ENCODE peak calls at places on chromosomes 2 and 18, in four cellular contexts. E is H9, Z is mesenchymal stem cell, D is H1. U is an unnamed sample.

GRCh38 chr2:191643425-191643824 is 34.5 kb upstream of the NABP1 start:
- DNase-seq in D (no peak), Z (no peak), E (no peak), U (no peak)

GRCh38 chr2:24337958-24338357 is 22.4 kb downstream of the ITSN2 start:
- DNase-seq in D (no peak), E (no peak), Z (no peak), U (no peak)

GRCh38 chr2:128469203-128469602 is 150.5 kb upstream of the HS6ST1 start:
- DNase-seq in D (peak), E (peak), Z (no peak), U (no peak)

GRCh38 chr18:12041561-12041960 is 52.1 kb upstream of the ANKRD62 start:
- DNase-seq in E (no peak), D (no peak), Z (peak), U (no peak)

GRCh38 chr2:52956766-52957165 is 810.8 kb upstream of the CHAC2 start:
- DNase-seq in E (no peak), Z (no peak), D (no peak), U (no peak)

GRCh38 chr2:36318547-36318946 is 37.0 kb upstream of the CRIM1 start:
- DNase-seq in D (no peak), E (no peak), Z (no peak), U (no peak)

GRCh38 chr18:79681484-79682387 is 2.1 kb downstream of the CTDP1 start:
- DNase-seq in E (no peak), D (no peak), Z (no peak), U (no peak)

GRCh38 chr2:138081225-138082073 is 117.2 kb downstream of the HNMT start:
- DNase-seq in Z (no peak), D (no peak), E (no peak), U (no peak)

GRCh38 chr2:168804214-168804613 is 1.8 kb downstream of the NOSTRIN start:
- DNase-seq in D (no peak), E (no peak), Z (no peak), U (no peak)

GRCh38 chr18:21163647-21164625 is 52.3 kb upstream of the ROCK1 start:
- DNase-seq in D (no peak), Z (peak), E (no peak), U (no peak)

GRCh38 chr2:71619230-71619741 is 165.9 kb downstream of the DYSF start:
- DNase-seq in Z (no peak), D (peak), E (peak), U (no peak)

GRCh38 chr2:75592028-75592427 is 31.3 kb upstream of the EVA1A start:
- DNase-seq in D (no peak), E (no peak), Z (peak), U (no peak)

GRCh38 chr2:57621984-57622383 is 424.6 kb upstream of the VRK2 start:
- DNase-seq in D (no peak), E (no peak), Z (no peak), U (no peak)

GRCh38 chr2:152486048-152486736 is 151.2 kb downstream of the FMNL2 start:
- DNase-seq in D (no peak), E (no peak), Z (peak), U (no peak)

GRCh38 chr2:147546109-147546508 is 298.7 kb upstream of the ACVR2A start:
- DNase-seq in Z (peak), E (no peak), D (no peak), U (no peak)

GRCh38 chr2:232349546-232349945 is 29.0 kb upstream of the ALPP start:
- DNase-seq in E (no peak), D (peak), Z (no peak), U (no peak)

GRCh38 chr2:179275280-179276013 is 10.8 kb upstream of the SESTD1 start:
- DNase-seq in Z (peak), E (no peak), D (no peak), U (no peak)

GRCh38 chr2:179274749-179275148 is 10.1 kb upstream of the SESTD1 start:
- DNase-seq in D (no peak), E (no peak), Z (peak), U (no peak)

GRCh38 chr2:179270689-179271088 is 6.1 kb upstream of the SESTD1 start:
- DNase-seq in Z (no peak), D (no peak), E (no peak), U (no peak)

GRCh38 chr2:179272406-179273192 is 8.0 kb upstream of the SESTD1 start:
- DNase-seq in E (no peak), Z (no peak), D (no peak), U (no peak)

DNA sequence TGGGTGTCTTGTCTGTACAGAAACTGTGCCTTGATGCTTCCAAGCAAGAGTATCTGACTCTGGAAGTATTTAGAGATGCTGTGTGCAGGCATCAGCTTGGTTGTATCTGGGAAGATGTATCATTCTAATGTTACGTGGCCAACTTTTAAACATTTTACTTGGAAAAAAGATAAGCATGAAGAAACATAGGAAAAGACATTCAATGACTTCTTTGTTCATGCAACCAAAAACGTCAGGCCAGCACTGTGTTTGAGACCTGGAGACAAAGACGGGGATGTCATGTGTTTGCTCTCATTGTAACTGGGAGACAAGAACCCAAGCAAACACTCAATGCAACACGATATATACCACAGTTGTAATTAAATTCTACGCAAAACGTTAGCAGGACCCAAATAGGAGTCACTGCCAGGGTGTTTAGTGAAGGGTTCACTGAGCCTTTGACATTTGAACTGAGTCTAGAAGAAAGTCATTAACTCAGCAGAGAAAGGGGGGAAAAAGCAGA is 8.9 kb upstream of the SESTD1 start:
- DNase-seq in Z (no peak), E (no peak), D (no peak), U (no peak)
- H2BK12ac ChIP-seq in Z (no peak), E (no peak), D (no peak), U (no peak)

GRCh38 chr2:48711343-48711742 is 44.2 kb downstream of the LHCGR start:
- DNase-seq in D (no peak), E (no peak), Z (no peak), U (no peak)

GRCh38 chr2:48712151-48712550 is 43.4 kb downstream of the LHCGR start:
- DNase-seq in E (no peak), Z (no peak), D (no peak), U (no peak)

GRCh38 chr2:48715042-48715899 is 40.3 kb downstream of the LHCGR start:
- DNase-seq in E (no peak), D (no peak), Z (no peak), U (no peak)

GRCh38 chr2:48714240-48714639 is 41.3 kb downstream of the LHCGR start:
- DNase-seq in D (no peak), E (no peak), Z (peak), U (no peak)

DNA sequence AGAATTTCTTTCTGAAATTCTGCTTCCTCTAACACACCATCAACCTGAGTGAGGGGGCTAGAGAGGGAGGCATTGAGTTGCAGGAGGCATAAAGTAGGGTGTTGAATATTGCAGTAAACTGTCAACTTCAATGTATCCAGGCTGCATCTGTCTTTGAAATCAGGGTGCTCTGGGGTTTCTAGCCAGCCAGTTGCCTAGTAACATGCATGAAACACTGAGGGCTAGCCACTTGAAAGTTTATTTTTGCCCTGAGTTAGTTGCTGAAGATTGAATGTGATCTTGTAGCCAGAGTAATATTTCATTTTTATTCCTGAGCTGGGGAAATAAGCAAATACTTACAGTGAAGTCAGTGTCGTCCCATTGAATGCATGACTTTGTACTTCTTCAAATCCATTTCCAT is 41.9 kb downstream of the LHCGR start:
- DNase-seq in E (no peak), D (no peak), Z (peak), U (no peak)
- H3K14ac ChIP-seq in E (no peak), D (no peak), Z (no peak), U (no peak)

GRCh38 chr2:38017836-38018235 is 58.1 kb downstream of the CYP1B1 start:
- DNase-seq in E (peak), D (no peak), Z (no peak), U (no peak)

GRCh38 chr2:38026846-38027245 is 49.1 kb downstream of the CYP1B1 start:
- DNase-seq in D (no peak), E (no peak), Z (no peak), U (no peak)

GRCh38 chr2:38016177-38016576 is 59.8 kb downstream of the CYP1B1 start:
- DNase-seq in E (no peak), D (no peak), Z (no peak), U (no peak)

DNA sequence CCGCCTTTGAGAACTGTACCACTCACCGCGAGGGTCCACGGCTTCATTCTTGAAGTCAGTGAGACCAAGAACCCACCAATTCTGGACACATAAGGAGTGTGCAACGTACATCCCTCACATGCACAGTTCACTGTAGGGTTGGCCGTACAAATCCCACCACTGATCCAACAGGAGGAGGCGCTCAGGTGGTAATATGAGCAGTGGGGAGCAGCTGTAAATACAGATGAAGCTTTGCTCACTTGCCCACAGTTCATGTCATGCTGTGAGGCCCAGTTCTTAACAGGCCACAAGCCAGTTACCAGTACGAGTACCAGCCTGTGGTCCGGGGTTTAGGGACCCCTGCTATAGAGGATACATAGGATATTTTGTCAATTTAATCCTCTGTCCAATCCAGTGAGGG is 54.4 kb downstream of the CYP1B1 start:
- DNase-seq in E (no peak), D (no peak), Z (no peak), U (no peak)
- H3K23ac ChIP-seq in E (no peak), D (no peak), Z (no peak), U (no peak)

GRCh38 chr18:5295981-5296705 is 617 bp upstream of the ZBTB14 start:
- DNase-seq in D (peak), E (peak), Z (peak), U (peak)

GRCh38 chr18:5295231-5295920 is at the start of gene ZBTB14:
- DNase-seq in D (peak), E (peak), Z (peak), U (peak)

GRCh38 chr18:5297582-5297981 is 2.1 kb upstream of the ZBTB14 start:
- DNase-seq in Z (peak), E (no peak), D (no peak), U (no peak)

GRCh38 chr18:5298156-5298852 is 2.8 kb upstream of the ZBTB14 start:
- DNase-seq in E (no peak), Z (no peak), D (no peak), U (no peak)

DNA sequence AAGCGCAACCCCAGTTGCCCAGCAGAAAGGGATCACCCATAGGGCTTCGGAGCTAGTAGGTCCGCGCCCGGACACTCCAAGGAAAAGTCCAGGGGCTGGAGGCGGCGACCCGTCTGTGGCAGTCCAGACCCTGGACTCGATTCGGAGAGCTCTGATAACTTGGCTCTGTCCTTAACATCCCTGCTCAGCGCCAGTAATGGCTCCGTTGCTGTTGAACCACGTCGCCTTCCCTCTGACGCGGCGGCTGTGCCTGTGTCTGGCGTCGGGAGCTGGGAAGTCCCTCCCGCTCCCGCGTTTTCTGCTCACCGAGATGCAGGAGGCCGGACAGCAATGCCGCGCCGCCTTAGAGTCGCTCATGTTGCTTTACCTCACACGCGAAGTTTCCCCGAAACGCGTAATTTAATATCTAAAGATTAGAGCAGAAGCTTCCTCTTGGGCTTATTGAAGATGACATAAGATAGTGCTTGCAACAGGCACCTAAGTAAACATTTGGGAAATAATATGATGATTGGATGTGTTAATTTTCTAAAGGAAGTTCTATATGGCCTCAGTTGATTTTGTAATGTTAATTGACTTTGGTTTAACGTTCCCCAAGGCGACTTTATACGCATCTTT is 1.3 kb upstream of the ZBTB14 start:
- DNase-seq in E (peak), D (peak), Z (peak), U (peak)
- H2BK12ac ChIP-seq in E (no peak), D (no peak), Z (no peak), U (no peak)

GRCh38 chr18:23136326-23137092 is 1.2 kb downstream of the CABLES1 start:
- DNase-seq in Z (peak), D (no peak), E (peak), U (peak)

GRCh38 chr18:23135679-23136325 is 517 bp downstream of the CABLES1 start:
- DNase-seq in Z (peak), E (no peak), D (no peak), U (peak)

GRCh38 chr18:23137093-23137640 is 1.9 kb downstream of the CABLES1 start:
- DNase-seq in E (peak), Z (peak), D (no peak), U (peak)

GRCh38 chr18:23133860-23134779 is 1.2 kb upstream of the CABLES1 start:
- DNase-seq in Z (no peak), E (peak), D (peak), U (no peak)

DNA sequence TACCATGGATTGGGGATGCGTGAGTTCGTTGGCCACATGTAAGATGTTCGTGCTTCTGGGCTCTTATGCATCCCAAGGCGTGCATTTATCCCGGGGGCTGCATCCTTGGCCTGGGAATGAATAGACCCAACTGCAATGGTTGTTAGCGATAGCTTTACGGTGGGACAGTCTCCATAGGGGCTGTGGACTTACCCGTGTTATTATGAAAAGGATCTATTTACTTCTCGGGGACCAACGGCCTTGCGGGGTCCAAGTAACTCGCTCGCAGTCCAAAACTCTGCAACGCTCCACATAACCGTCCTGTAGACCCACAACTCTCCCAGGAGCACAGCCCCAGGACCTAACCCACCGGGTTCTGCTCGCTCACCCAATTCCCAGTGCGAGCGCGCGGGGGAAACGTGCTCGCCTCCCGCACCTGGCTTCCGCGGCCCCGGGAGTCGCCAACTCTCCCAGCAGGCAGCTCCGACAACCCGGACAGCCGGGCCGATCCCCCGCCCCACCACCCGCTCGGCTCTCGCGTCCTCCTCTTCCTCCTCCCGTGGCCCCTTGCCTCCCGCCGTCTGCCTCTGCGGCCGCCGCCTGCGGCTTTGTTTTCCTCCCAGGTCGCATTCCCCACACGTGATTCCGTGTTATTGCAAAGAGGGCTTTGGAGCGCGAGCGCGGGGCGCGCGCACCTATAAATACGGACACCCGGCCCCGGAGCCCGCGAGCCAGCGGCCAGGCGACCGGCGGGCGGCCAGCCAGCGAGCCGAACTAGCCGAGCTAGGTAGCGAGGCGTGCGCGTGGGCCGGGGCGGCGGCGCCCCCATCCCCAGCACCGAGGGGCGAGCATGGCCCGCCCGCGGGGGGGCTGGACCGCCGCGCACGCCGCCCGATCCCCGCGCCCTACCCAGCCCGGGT is at the start of gene CABLES1:
- DNase-seq in D (peak), E (peak), Z (peak), U (peak)
- H3K14ac ChIP-seq in D (no peak), E (peak), Z (peak), U (no peak)